ENCODE peak calls at places on chromosomes 5 and 9, in seven cellular contexts. N is spleen, V is Panc1, Y is NCI-H1417, A is NCI-H2081, L is T47D, M is GM10248. D is an unnamed sample.

GRCh38 chr5:5826911-5827310 is 404.4 kb downstream of the ICE1 start:
- DNase-seq in N (no peak), V (no peak), Y (no peak), A (no peak), L (no peak), M (no peak), D (no peak)

GRCh38 chr9:133715295-133715865 is 22.8 kb downstream of the SARDH start:
- DNase-seq in N (peak), V (no peak), Y (no peak), A (no peak), L (no peak), M (no peak), D (peak)

GRCh38 chr9:77802512-77803293 is 154.6 kb upstream of the GNA14 start:
- DNase-seq in N (no peak), V (no peak), Y (peak), A (peak), L (no peak), M (no peak), D (no peak)

GRCh38 chr5:32505718-32506117 is 61.2 kb upstream of the ZFR start:
- DNase-seq in N (no peak), V (no peak), Y (no peak), A (no peak), L (no peak), M (no peak), D (no peak)

GRCh38 chr9:24245988-24246387 is 299.7 kb downstream of the IZUMO3 start:
- DNase-seq in N (no peak), V (no peak), Y (no peak), A (peak), L (no peak), M (no peak), D (no peak)

GRCh38 chr5:149474198-149474597 is 77.0 kb downstream of the CSNK1A1 start:
- DNase-seq in N (no peak), V (no peak), Y (no peak), A (no peak), L (no peak), M (no peak), D (no peak)

GRCh38 chr9:27539479-27540441 is 10.1 kb upstream of the MOB3B start:
- DNase-seq in N (no peak), V (no peak), Y (no peak), A (no peak), L (no peak), M (no peak), D (no peak)

GRCh38 chr5:142007237-142007544 is 5.6 kb downstream of the GNPDA1 start:
- DNase-seq in N (no peak), V (no peak), Y (no peak), A (no peak), L (no peak), M (no peak), D (no peak)

GRCh38 chr9:112325600-112325999 is 7.8 kb downstream of the PTBP3 start:
- DNase-seq in N (no peak), V (no peak), Y (no peak), A (no peak), L (no peak), M (no peak), D (no peak)

GRCh38 chr5:37847978-37848425 is 8.2 kb upstream of the GDNF start:
- DNase-seq in N (no peak), V (no peak), Y (peak), A (peak), L (no peak), M (no peak), D (no peak)

GRCh38 chr5:106454651-106455415 is 1215.9 kb downstream of the EFNA5 start:
- DNase-seq in N (no peak), V (no peak), Y (no peak), A (peak), L (no peak), M (no peak), D (no peak)

GRCh38 chr9:13568851-13569618 is 289.5 kb upstream of the MPDZ start:
- DNase-seq in N (no peak), V (no peak), Y (no peak), A (peak), L (no peak), M (no peak), D (no peak)

GRCh38 chr9:109861918-109862317 is 81.9 kb downstream of the PALM2AKAP2 start:
- DNase-seq in N (no peak), V (no peak), Y (no peak), A (no peak), L (no peak), M (no peak), D (no peak)

GRCh38 chr9:82404484-82405280 is 416.1 kb downstream of the SPATA31D1 start:
- DNase-seq in N (no peak), V (no peak), Y (no peak), A (no peak), L (no peak), M (no peak), D (no peak)

GRCh38 chr5:123304777-123305316 is 118.4 kb downstream of the CEP120 start:
- DNase-seq in N (no peak), V (no peak), Y (no peak), A (no peak), L (no peak), M (no peak), D (no peak)

GRCh38 chr9:122356627-122357026 is 14.2 kb upstream of the PTGS1 start:
- DNase-seq in N (peak), V (no peak), Y (no peak), A (no peak), L (no peak), M (no peak), D (no peak)

GRCh38 chr5:122775713-122776084 is 819 bp downstream of the SNX2 start:
- DNase-seq in N (no peak), V (no peak), Y (peak), A (no peak), L (no peak), M (no peak), D (no peak)

D was measured in SK-N-MC.